ENCODE peak calls at places on chromosomes 3 and 15, in six cellular contexts. One of them, this sample, is unnamed.

GRCh38 chr3:39449796-39450195 is 17.7 kb upstream of the MOBP start:
- DNase-seq in K562: no peak
- DNase-seq in HepG2: no peak
- DNase-seq in SK-N-SH: no peak
- DNase-seq in HCT116: no peak
- DNase-seq in GM12878: no peak
- DNase-seq in this sample: no peak

GRCh38 chr15:58487724-58488120 is 55.9 kb downstream of the LIPC start:
- DNase-seq in K562: no peak
- DNase-seq in HepG2: no peak
- DNase-seq in SK-N-SH: no peak
- DNase-seq in HCT116: no peak
- DNase-seq in GM12878: no peak
- DNase-seq in this sample: no peak

GRCh38 chr15:66851226-66852063 is 149.4 kb downstream of the SMAD6 start:
- DNase-seq in K562: peak; percentile 91
- DNase-seq in HepG2: peak; percentile 32
- DNase-seq in SK-N-SH: peak; percentile 89
- DNase-seq in HCT116: peak; percentile 59
- DNase-seq in GM12878: no peak
- DNase-seq in this sample: peak; percentile 79

GRCh38 chr3:188021502-188022040 is 132.4 kb upstream of the LPP start:
- DNase-seq in K562: no peak
- DNase-seq in HepG2: peak; percentile 85
- DNase-seq in SK-N-SH: no peak
- DNase-seq in HCT116: no peak
- DNase-seq in GM12878: no peak
- DNase-seq in this sample: no peak

GRCh38 chr3:27802849-27803248 is 80.7 kb upstream of the EOMES start:
- DNase-seq in K562: no peak
- DNase-seq in HepG2: no peak
- DNase-seq in SK-N-SH: no peak
- DNase-seq in HCT116: no peak
- DNase-seq in GM12878: no peak
- DNase-seq in this sample: no peak

GRCh38 chr15:73869216-73869995 is 4.0 kb upstream of the TBC1D21 start:
- DNase-seq in K562: no peak
- DNase-seq in HepG2: no peak
- DNase-seq in SK-N-SH: no peak
- DNase-seq in HCT116: no peak
- DNase-seq in GM12878: no peak
- DNase-seq in this sample: no peak

GRCh38 chr15:43511012-43511885 is 6.2 kb upstream of the MAP1A start:
- DNase-seq in K562: peak; percentile 74
- DNase-seq in HepG2: peak; percentile 20
- DNase-seq in SK-N-SH: peak; percentile 55
- DNase-seq in HCT116: peak; percentile 37
- DNase-seq in GM12878: no peak
- DNase-seq in this sample: no peak

GRCh38 chr3:150035910-150036661 is 65.4 kb upstream of the PFN2 start:
- DNase-seq in K562: no peak
- DNase-seq in HepG2: no peak
- DNase-seq in SK-N-SH: no peak
- DNase-seq in HCT116: no peak
- DNase-seq in GM12878: no peak
- DNase-seq in this sample: no peak

GRCh38 chr3:155741598-155741997 is 3.3 kb downstream of the PLCH1 start:
- DNase-seq in K562: no peak
- DNase-seq in HepG2: no peak
- DNase-seq in SK-N-SH: no peak
- DNase-seq in HCT116: no peak
- DNase-seq in GM12878: no peak
- DNase-seq in this sample: no peak

GRCh38 chr3:155744626-155745324 is at the start of gene PLCH1:
- DNase-seq in K562: peak; percentile 79
- DNase-seq in HepG2: peak; percentile 73
- DNase-seq in SK-N-SH: peak; percentile 86
- DNase-seq in HCT116: peak; percentile 62
- DNase-seq in GM12878: no peak
- DNase-seq in this sample: peak; percentile 86

GRCh38 chr3:155744091-155744625 is 713 bp downstream of the PLCH1 start:
- DNase-seq in K562: peak; percentile 74
- DNase-seq in HepG2: peak; percentile 48
- DNase-seq in SK-N-SH: peak; percentile 93
- DNase-seq in HCT116: peak; percentile 27
- DNase-seq in GM12878: no peak
- DNase-seq in this sample: no peak

GRCh38 chr3:155742339-155742980 is 2.4 kb downstream of the PLCH1 start:
- DNase-seq in K562: no peak
- DNase-seq in HepG2: no peak
- DNase-seq in SK-N-SH: no peak
- DNase-seq in HCT116: no peak
- DNase-seq in GM12878: no peak
- DNase-seq in this sample: no peak

GRCh38 chr3:155743616-155744015 is 1.3 kb downstream of the PLCH1 start:
- DNase-seq in K562: no peak
- DNase-seq in HepG2: no peak
- DNase-seq in SK-N-SH: peak; percentile 23
- DNase-seq in HCT116: no peak
- DNase-seq in GM12878: no peak
- DNase-seq in this sample: no peak
- H3K9ac ChIP-seq in K562: peak overlapping the region; percentile 48
- H3K9ac ChIP-seq in HepG2: peak overlapping the region; percentile 81
- H3K9ac ChIP-seq in SK-N-SH: peak overlapping the region; percentile 49
- H3K9ac ChIP-seq in HCT116: peak overlapping the region; percentile 80
- H3K9ac ChIP-seq in GM12878: no peak overlapping the region
- H3K9ac ChIP-seq in this sample: peak overlapping the region; percentile 90

DNA sequence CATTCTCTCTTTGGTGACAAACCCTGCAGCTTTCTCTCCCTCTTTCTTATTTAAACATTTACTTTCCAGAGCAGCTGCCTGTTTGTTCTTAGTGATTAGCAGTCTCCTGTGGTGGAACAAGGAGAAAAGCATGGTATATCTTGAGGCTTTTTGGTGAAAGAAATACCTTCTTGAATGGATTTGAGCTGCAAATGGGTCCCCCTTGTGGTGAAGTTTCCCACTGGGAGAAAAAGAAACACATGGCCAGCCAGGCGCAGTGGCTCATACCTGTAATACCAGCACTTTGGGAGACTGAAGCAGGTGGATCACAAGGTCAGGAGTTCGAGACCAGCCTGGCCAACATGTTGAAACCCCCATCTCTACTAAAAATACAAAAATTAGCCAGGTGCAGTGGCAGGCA is 48.3 kb upstream of the ACP3 start:
- DNase-seq in K562: peak; percentile 18
- DNase-seq in HepG2: no peak
- DNase-seq in SK-N-SH: no peak
- DNase-seq in HCT116: peak; percentile 56
- DNase-seq in GM12878: no peak
- DNase-seq in this sample: peak; percentile 68
- TF ChIP-seq YY1 in K562: no peak
- TF ChIP-seq YY1 in HepG2: no peak
- TF ChIP-seq YY1 in SK-N-SH: no peak
- TF ChIP-seq YY1 in HCT116: no peak
- TF ChIP-seq YY1 in GM12878: no peak
- TF ChIP-seq YY1 in this sample: no peak

GRCh38 chr15:84657748-84658079 is 285 bp downstream of the NMB start:
- DNase-seq in K562: no peak
- DNase-seq in HepG2: no peak
- DNase-seq in SK-N-SH: no peak
- DNase-seq in HCT116: no peak
- DNase-seq in GM12878: no peak
- DNase-seq in this sample: no peak

GRCh38 chr15:84659904-84660781 is 2.1 kb upstream of the NMB start:
- DNase-seq in K562: no peak
- DNase-seq in HepG2: no peak
- DNase-seq in SK-N-SH: no peak
- DNase-seq in HCT116: no peak
- DNase-seq in GM12878: no peak
- DNase-seq in this sample: no peak

GRCh38 chr15:84656972-84657371 is 1.0 kb downstream of the NMB start:
- DNase-seq in K562: no peak
- DNase-seq in HepG2: no peak
- DNase-seq in SK-N-SH: no peak
- DNase-seq in HCT116: no peak
- DNase-seq in GM12878: no peak
- DNase-seq in this sample: no peak

GRCh38 chr15:84658788-84659411 is 901 bp upstream of the NMB start:
- DNase-seq in K562: no peak
- DNase-seq in HepG2: no peak
- DNase-seq in SK-N-SH: peak; percentile 26
- DNase-seq in HCT116: no peak
- DNase-seq in GM12878: no peak
- DNase-seq in this sample: no peak

GRCh38 chr15:84658080-84658787 is at the start of gene NMB:
- DNase-seq in K562: no peak
- DNase-seq in HepG2: peak; percentile 81
- DNase-seq in SK-N-SH: peak; percentile 98
- DNase-seq in HCT116: peak; percentile 24
- DNase-seq in GM12878: peak; percentile 33
- DNase-seq in this sample: peak; percentile 88
- H3K9ac ChIP-seq in K562: no peak within 1 kb of the TSS
- H3K9ac ChIP-seq in HepG2: peak within 1 kb of the TSS; percentile 74
- H3K9ac ChIP-seq in SK-N-SH: peak within 1 kb of the TSS; percentile 62
- H3K9ac ChIP-seq in HCT116: peak within 1 kb of the TSS; percentile 59
- H3K9ac ChIP-seq in GM12878: peak within 1 kb of the TSS; percentile 71
- H3K9ac ChIP-seq in this sample: peak within 1 kb of the TSS; percentile 84

DNA sequence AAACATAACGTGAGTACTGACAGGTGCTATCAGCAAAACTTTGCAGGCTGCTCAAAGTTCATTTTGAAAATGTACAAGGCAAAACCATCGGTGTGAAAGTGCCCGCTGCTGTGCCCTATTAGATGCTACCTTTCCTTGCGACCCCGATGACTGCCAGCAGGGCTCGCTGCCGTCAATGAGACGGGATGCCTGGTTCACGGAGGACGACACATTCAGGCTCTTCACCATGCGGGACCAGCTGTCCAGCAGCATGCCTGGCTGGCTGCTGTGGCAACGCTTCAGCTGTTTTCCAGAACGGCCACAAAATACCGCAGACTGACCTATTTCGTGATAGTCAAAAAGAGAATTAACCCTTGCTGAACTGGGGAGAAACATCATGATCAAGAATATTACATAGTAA is 92.7 kb upstream of the OCA2 start:
- DNase-seq in K562: no peak
- DNase-seq in HepG2: no peak
- DNase-seq in SK-N-SH: peak; percentile 89
- DNase-seq in HCT116: no peak
- DNase-seq in GM12878: no peak
- DNase-seq in this sample: no peak
- TF ChIP-seq YY1 in K562: no peak
- TF ChIP-seq YY1 in HepG2: no peak
- TF ChIP-seq YY1 in SK-N-SH: no peak
- TF ChIP-seq YY1 in HCT116: no peak
- TF ChIP-seq YY1 in GM12878: no peak
- TF ChIP-seq YY1 in this sample: no peak

GRCh38 chr15:41620536-41621199 is 39.5 kb upstream of the MGA start:
- DNase-seq in K562: no peak
- DNase-seq in HepG2: no peak
- DNase-seq in SK-N-SH: peak; percentile 18
- DNase-seq in HCT116: no peak
- DNase-seq in GM12878: no peak
- DNase-seq in this sample: peak; percentile 25
- H3K9ac ChIP-seq in K562: no peak overlapping the region
- H3K9ac ChIP-seq in HepG2: peak overlapping the region; percentile 70
- H3K9ac ChIP-seq in SK-N-SH: peak overlapping the region; percentile 61
- H3K9ac ChIP-seq in HCT116: no peak overlapping the region
- H3K9ac ChIP-seq in GM12878: no peak overlapping the region
- H3K9ac ChIP-seq in this sample: peak overlapping the region; percentile 71

DNA sequence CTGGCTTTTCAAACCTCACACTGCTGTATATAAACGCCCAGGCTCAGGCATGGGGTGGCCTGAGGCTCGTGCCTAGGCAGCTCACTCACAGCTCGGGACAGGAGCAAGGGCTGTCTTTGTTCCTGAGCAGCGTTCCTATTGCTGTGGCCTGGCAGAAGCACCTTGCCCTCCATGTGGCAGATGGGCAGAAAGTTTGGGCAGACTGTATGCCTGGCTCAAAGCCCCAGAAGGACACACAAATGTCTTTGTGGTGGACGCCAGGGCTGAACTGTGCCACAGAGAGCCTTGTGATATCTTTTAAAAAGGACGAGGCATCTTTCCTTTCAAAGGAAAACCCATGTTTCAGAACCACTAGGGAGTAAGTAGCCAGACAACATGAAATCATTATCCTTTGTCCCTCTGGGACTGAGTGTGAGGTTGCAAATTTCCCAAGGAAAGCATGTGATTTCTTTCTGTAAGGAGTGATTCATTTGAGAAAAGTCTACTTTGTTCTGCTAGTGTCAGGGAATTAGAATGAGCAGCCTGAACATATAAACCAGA is 29.3 kb upstream of the UBE2E1 start:
- DNase-seq in K562: no peak
- DNase-seq in HepG2: no peak
- DNase-seq in SK-N-SH: no peak
- DNase-seq in HCT116: no peak
- DNase-seq in GM12878: no peak
- DNase-seq in this sample: no peak
- TF ChIP-seq YY1 in K562: no peak
- TF ChIP-seq YY1 in HepG2: no peak
- TF ChIP-seq YY1 in SK-N-SH: no peak
- TF ChIP-seq YY1 in HCT116: no peak
- TF ChIP-seq YY1 in GM12878: no peak
- TF ChIP-seq YY1 in this sample: no peak

GRCh38 chr3:100151024-100151707 is 36.9 kb upstream of the FILIP1L start:
- DNase-seq in K562: no peak
- DNase-seq in HepG2: no peak
- DNase-seq in SK-N-SH: no peak
- DNase-seq in HCT116: no peak
- DNase-seq in GM12878: no peak
- DNase-seq in this sample: no peak
- H3K9ac ChIP-seq in K562: no peak overlapping the region
- H3K9ac ChIP-seq in HepG2: no peak overlapping the region
- H3K9ac ChIP-seq in SK-N-SH: no peak overlapping the region
- H3K9ac ChIP-seq in HCT116: no peak overlapping the region
- H3K9ac ChIP-seq in GM12878: no peak overlapping the region
- H3K9ac ChIP-seq in this sample: no peak overlapping the region